ENCODE peak calls at places on chromosomes 3 and 15, in seven cellular contexts. L, D, G, V, O, P and F are unnamed samples.
A peak's percentile ranks its signal among the peaks of the same experiment; 100 is the strongest.

GRCh38 chr15:63046927-63047760 is 4.6 kb downstream of the TPM1 start:
- DNase-seq in L (peak; percentile 43), D (no peak), G (no peak), V (no peak), O (no peak), P (no peak), F (no peak)

GRCh38 chr15:92120082-92120481 is 266.6 kb downstream of the SLCO3A1 start:
- DNase-seq in L (no peak), D (no peak), G (no peak), V (peak; percentile 17), O (no peak), P (no peak), F (no peak)

GRCh38 chr3:60912876-60913275 is 338.4 kb downstream of the FHIT start:
- DNase-seq in L (no peak), D (no peak), G (no peak), V (no peak), O (no peak), P (no peak), F (no peak)

GRCh38 chr3:182683335-182684257 is 109.7 kb upstream of the ATP11B start:
- DNase-seq in L (peak; percentile 70), D (peak; percentile 58), G (peak; percentile 62), V (peak; percentile 79), O (no peak), P (peak; percentile 82), F (peak; percentile 72)

GRCh38 chr3:175193815-175194518 is 334.8 kb downstream of the NAALADL2 start:
- DNase-seq in L (peak; percentile 34), D (no peak), G (no peak), V (no peak), O (no peak), P (peak; percentile 33), F (peak; percentile 16)

GRCh38 chr3:183478501-183478900 is 50.1 kb upstream of the MCF2L2 start:
- DNase-seq in L (no peak), D (no peak), G (no peak), V (no peak), O (no peak), P (no peak), F (no peak)

GRCh38 chr15:40768492-40769309 is 1.1 kb upstream of the C15orf62 start:
- DNase-seq in L (no peak), D (peak; percentile 68), G (no peak), V (no peak), O (no peak), P (no peak), F (peak; percentile 34)

GRCh38 chr3:48155122-48155521 is 33.1 kb downstream of the CDC25A start:
- DNase-seq in L (peak; percentile 29), D (no peak), G (no peak), V (peak; percentile 41), O (no peak), P (peak; percentile 62), F (no peak)

GRCh38 chr3:146326875-146327543 is 76.1 kb upstream of the PLSCR4 start:
- DNase-seq in L (peak; percentile 81), D (no peak), G (no peak), V (peak; percentile 91), O (no peak), P (peak; percentile 93), F (no peak)

GRCh38 chr3:12508316-12508715 is 24.0 kb downstream of the TSEN2 start:
- DNase-seq in L (peak; percentile 99), D (no peak), G (peak; percentile 30), V (peak; percentile 95), O (no peak), P (peak; percentile 97), F (no peak)

GRCh38 chr3:133301194-133301593 is 98.7 kb upstream of the BFSP2 start:
- DNase-seq in L (peak; percentile 28), D (no peak), G (no peak), V (peak; percentile 40), O (no peak), P (peak; percentile 81), F (no peak)

GRCh38 chr3:64329037-64329436 is 103.8 kb upstream of the PRICKLE2 start:
- DNase-seq in L (no peak), D (no peak), G (no peak), V (no peak), O (no peak), P (no peak), F (no peak)
- TF ChIP-seq CTCF in L (peak; percentile 18), D (no peak), G (no peak), V (peak; percentile 9), O (no peak), P (peak; percentile 5), F (no peak)

GRCh38 chr15:51982770-51983103 is 11.2 kb upstream of the LEO1 start:
- DNase-seq in L (no peak), D (no peak), G (no peak), V (no peak), O (no peak), P (no peak), F (no peak)

DNA sequence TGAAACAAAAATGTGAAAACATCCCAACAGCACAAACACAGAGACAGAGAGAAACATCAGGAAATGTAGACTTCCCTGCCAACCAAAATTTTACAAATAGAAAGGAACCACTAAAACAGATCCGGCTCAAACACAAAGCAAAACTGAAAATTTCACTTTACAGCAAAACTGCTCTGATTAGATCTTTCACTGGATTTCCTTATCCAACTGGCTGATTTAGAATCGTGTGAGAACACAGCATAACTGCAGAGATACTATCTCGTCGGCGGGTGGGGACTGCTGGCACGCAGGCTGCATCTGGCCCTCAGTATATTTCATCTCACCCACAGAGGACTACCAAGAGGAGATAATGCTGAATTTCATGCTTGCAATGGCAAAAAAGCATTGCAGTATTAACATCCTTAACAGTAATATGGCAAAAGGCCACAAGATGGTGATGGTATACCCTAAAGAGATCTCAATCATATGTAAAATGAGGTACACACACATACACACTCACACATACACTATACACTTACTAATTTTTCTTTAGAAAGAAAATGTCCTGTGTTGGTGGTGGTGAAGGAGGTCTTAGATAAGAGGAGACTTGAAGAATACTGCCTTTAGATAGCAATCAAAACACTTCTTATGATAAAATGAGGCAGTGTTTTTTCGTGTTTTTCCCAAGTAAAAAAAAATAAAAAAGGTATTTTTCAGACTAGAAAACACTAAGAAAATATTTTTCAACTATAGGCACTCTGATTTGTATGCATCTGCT is 10.6 kb upstream of the LEO1 start:
- DNase-seq in L (peak; percentile 90), D (peak; percentile 81), G (no peak), V (peak; percentile 92), O (peak; percentile 54), P (peak; percentile 92), F (peak; percentile 89)
- H3K4me3 ChIP-seq in L (peak overlapping the region; percentile 14), D (peak overlapping the region; percentile 2), G (no peak overlapping the region), V (peak overlapping the region; percentile 33), O (peak overlapping the region; percentile 49), P (peak overlapping the region; percentile 26), F (peak overlapping the region; percentile 54)

GRCh38 chr15:79050341-79050740 is 40.2 kb downstream of the RASGRF1 start:
- DNase-seq in L (no peak), D (no peak), G (no peak), V (no peak), O (no peak), P (no peak), F (no peak)

GRCh38 chr15:79054350-79054749 is 36.2 kb downstream of the RASGRF1 start:
- DNase-seq in L (no peak), D (no peak), G (no peak), V (no peak), O (no peak), P (no peak), F (no peak)

GRCh38 chr15:79050977-79051376 is 39.6 kb downstream of the RASGRF1 start:
- DNase-seq in L (no peak), D (no peak), G (no peak), V (no peak), O (no peak), P (no peak), F (no peak)

GRCh38 chr15:79053894-79054293 is 36.7 kb downstream of the RASGRF1 start:
- DNase-seq in L (no peak), D (no peak), G (no peak), V (no peak), O (no peak), P (no peak), F (no peak)

DNA sequence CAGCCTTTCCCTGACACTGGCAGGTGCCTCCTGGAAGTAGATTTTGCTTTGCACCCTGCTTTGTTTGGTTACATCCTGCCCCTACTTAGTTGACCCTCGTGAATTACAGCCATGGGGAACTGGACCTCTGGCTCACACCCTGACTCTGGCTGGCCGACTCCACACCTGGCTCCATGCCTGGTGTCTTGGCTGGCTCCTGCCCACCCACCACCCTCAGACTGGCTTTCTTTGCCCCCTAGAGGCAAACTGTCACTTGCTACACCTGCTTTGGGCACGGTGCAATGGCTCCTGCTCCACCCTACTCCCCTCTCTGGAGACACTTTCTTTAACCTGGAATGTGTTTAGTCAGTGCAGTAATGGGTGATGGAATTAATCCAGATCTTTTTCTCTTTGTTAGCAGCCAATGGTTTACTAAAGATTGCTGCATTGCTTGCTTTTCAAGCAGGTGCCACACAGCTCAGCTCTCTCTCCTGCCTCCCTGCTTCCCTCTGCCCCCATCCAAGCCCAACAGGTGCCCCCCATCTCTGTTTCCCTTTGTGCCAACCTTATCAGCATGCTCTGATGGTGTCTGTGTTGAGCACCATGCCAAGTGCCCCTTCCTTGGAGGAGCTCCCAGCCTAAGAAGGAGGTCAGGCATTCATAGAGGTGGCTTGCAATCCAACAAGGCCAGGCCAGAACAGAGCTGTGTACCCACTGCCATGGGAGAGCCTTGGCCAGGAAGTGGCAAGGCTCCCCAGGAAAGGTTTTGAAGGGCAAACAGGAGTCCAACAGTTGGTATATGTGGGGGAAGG is 38.4 kb downstream of the RASGRF1 start:
- DNase-seq in L (no peak), D (no peak), G (no peak), V (no peak), O (no peak), P (no peak), F (no peak)
- TF ChIP-seq CTCF in L (no peak), D (no peak), G (no peak), V (no peak), O (no peak), P (no peak), F (no peak)

DNA sequence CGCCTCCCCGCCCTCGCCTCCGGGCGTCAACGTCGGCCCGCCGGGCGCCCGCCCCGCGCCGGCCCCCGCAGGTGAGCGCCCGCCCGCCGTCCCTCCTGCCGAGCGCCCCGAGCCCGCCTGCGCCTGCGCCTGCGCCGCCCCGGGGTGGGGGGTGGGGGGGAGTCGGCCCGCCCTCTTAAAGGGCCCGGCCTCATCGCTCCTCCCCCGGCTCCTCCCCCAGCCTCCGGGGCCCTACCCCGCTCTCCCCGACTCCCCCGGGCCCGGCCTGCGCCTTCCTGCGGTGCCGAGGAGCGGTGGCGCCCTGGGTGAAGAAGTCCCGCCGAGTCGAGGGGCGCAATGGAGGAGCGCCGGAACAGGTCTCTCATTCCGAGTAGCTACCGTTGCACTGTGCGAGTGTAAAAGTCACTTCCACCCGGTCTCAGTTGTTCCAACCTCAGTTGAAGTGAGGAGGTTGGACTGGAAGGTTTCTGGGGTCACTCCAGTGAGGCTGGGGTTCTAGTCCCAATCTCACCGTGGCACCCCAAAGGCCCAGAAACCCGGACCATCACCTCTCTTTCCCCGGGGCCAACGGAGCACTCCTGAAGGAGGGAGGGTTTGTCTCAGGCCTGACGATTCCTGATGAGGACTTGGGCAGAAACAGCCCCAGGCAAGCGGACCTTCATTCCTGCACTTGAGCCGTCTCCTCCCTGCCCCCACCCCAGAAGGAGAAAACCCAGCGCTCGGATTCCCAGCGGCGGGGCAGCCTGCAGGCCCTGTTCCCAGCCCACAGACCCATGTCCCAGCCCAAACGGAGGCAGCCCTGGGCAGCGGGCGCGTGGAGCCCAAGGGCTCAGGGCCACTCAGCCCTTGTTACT is 1.5 kb upstream of the TNK2 start:
- DNase-seq in L (peak; percentile 82), D (peak; percentile 84), G (peak; percentile 69), V (peak; percentile 83), O (peak; percentile 95), P (peak; percentile 68), F (peak; percentile 91)
- H3K4me3 ChIP-seq in L (peak overlapping the region; percentile 58), D (peak overlapping the region; percentile 68), G (no peak overlapping the region), V (peak overlapping the region; percentile 53), O (peak overlapping the region; percentile 73), P (peak overlapping the region; percentile 54), F (peak overlapping the region; percentile 46)

GRCh38 chr15:76342382-76343201 is 6.0 kb downstream of the ISL2 start:
- DNase-seq in L (no peak), D (no peak), G (no peak), V (no peak), O (no peak), P (no peak), F (no peak)
- TF ChIP-seq CTCF in L (no peak), D (no peak), G (no peak), V (no peak), O (no peak), P (no peak), F (no peak)